ENCODE peak calls at places on chromosomes 13 and 19, in ten cellular contexts. J is CD4-positive, CD25-positive, alpha-beta regulatory T cell; H is activated T-cell treated with anti-CD3 and anti-CD28 coated beads, Interleukin-2, amount 50 U/mL, for 72 hours; Y is gastroesophageal sphincter; M is pancreas; W is activated CD8-positive, alpha-beta memory T cell treated with anti-CD3 and anti-CD28 coated beads, Interleukin-2, amount 10 ng/mL, durations not matched to agents 7 days and 5 days; Z is right cardiac atrium; Q is activated naive CD8-positive, alpha-beta T cell treated with anti-CD3 and anti-CD28 coated beads, Interleukin-2, amount 10 ng/mL, durations not matched to agents 7 days and 5 days; C is left cardiac atrium; R is RWPE2. E is an unnamed sample.

GRCh38 chr19:44598880-44599279 is 14.5 kb upstream of the IGSF23 start:
- ATAC-seq in Z (no peak), Q (no peak), M (peak; percentile 85), Y (no peak), H (no peak), W (no peak), R (no peak), J (no peak), C (no peak), E (no peak)

GRCh38 chr13:104592127-104592526 is 1525.9 kb upstream of the SLC10A2 start:
- ATAC-seq in Z (no peak), J (no peak), Q (no peak), H (no peak), W (no peak), Y (no peak), C (no peak), M (peak; percentile 34), R (peak; percentile 83), E (peak; percentile 90)

GRCh38 chr19:55042344-55042678 is 4.2 kb upstream of the GP6 start:
- ATAC-seq in R (no peak), M (no peak), H (peak; percentile 10), J (no peak), Y (no peak), C (no peak), W (peak; percentile 10), Z (no peak), Q (peak; percentile 59), E (no peak)

GRCh38 chr13:35621989-35622388 is 145.5 kb upstream of the MAB21L1 start:
- ATAC-seq in C (no peak), Z (no peak), Q (peak; percentile 88), W (no peak), R (peak; percentile 41), J (no peak), M (no peak), Y (no peak), H (no peak), E (no peak)

GRCh38 chr19:46404039-46404883 is 9.1 kb downstream of the CCDC8 start:
- ATAC-seq in R (peak; percentile 62), J (no peak), H (peak; percentile 28), Y (peak; percentile 50), M (peak; percentile 81), W (no peak), Z (peak; percentile 56), C (peak; percentile 59), Q (peak; percentile 31), E (no peak)

GRCh38 chr19:45528744-45529453 is 21.6 kb downstream of the VASP start:
- ATAC-seq in Y (peak; percentile 14), Z (peak; percentile 45), J (peak; percentile 31), H (no peak), W (peak; percentile 28), Q (peak; percentile 34), C (peak; percentile 65), M (peak; percentile 69), R (peak; percentile 69), E (peak; percentile 6)

GRCh38 chr13:55661505-55661904 is 1479.2 kb upstream of the PRR20A start:
- ATAC-seq in J (no peak), Q (no peak), W (no peak), R (no peak), M (no peak), C (no peak), Y (no peak), H (no peak), Z (no peak), E (no peak)

GRCh38 chr19:14370169-14370998 is 10.9 kb upstream of the ADGRE5 start:
- ATAC-seq in R (no peak), W (peak; percentile 26), M (no peak), Y (no peak), J (peak; percentile 29), C (peak; percentile 23), Z (peak; percentile 45), Q (peak; percentile 25), H (peak; percentile 17), E (no peak)

GRCh38 chr13:112772929-112773328 is 83.1 kb downstream of the ATP11A start:
- ATAC-seq in C (no peak), W (no peak), M (no peak), J (no peak), R (no peak), H (no peak), Q (no peak), Z (no peak), Y (no peak), E (no peak)

GRCh38 chr19:17718467-17718987 is 753 bp upstream of the MAP1S start:
- ATAC-seq in Y (no peak), Z (no peak), Q (no peak), M (no peak), C (no peak), H (peak; percentile 76), W (peak; percentile 6), R (no peak), J (no peak), E (no peak)

GRCh38 chr19:5695649-5696195 is 5.6 kb downstream of the RPL36 start:
- ATAC-seq in Y (no peak), W (no peak), M (no peak), J (no peak), H (no peak), Q (no peak), R (no peak), Z (no peak), C (no peak), E (no peak)

GRCh38 chr13:78398743-78399410 is 204.5 kb downstream of the POU4F1 start:
- ATAC-seq in W (no peak), C (no peak), Z (no peak), R (no peak), Q (no peak), Y (no peak), J (no peak), M (no peak), H (no peak), E (no peak)

GRCh38 chr13:37074703-37075102 is 15.2 kb upstream of the SUPT20H start:
- ATAC-seq in W (no peak), Z (peak; percentile 55), R (peak; percentile 42), Q (no peak), J (no peak), M (peak; percentile 58), C (no peak), H (no peak), Y (no peak), E (peak; percentile 87)

GRCh38 chr13:82938644-82939043 is 943.6 kb downstream of the SLITRK1 start:
- ATAC-seq in H (no peak), Q (no peak), W (no peak), J (no peak), Z (no peak), R (no peak), Y (no peak), M (no peak), C (no peak), E (no peak)

GRCh38 chr19:40690050-40690698 is at the start of gene NUMBL:
- ATAC-seq in Y (no peak), R (peak; percentile 52), J (peak; percentile 29), H (no peak), Q (no peak), W (no peak), M (no peak), C (no peak), Z (no peak), E (peak; percentile 60)

GRCh38 chr13:45878966-45879365 is 27.4 kb upstream of the SIAH3 start:
- ATAC-seq in R (no peak), Z (no peak), J (no peak), H (no peak), W (no peak), M (no peak), Q (no peak), C (no peak), Y (no peak), E (no peak)

GRCh38 chr13:36531746-36532486 is 99.6 kb downstream of the CCNA1 start:
- ATAC-seq in R (no peak), Y (no peak), H (no peak), W (no peak), Q (no peak), J (no peak), M (no peak), C (peak; percentile 47), Z (peak; percentile 56), E (peak; percentile 67)

GRCh38 chr13:75443356-75443958 is 38.5 kb downstream of the TBC1D4 start:
- ATAC-seq in W (no peak), Y (no peak), H (no peak), R (no peak), Z (peak; percentile 32), M (peak; percentile 63), C (no peak), J (no peak), Q (no peak), E (no peak)

GRCh38 chr19:14450168-14450874 is 17.2 kb downstream of the PKN1 start:
- ATAC-seq in Q (peak; percentile 84), J (peak; percentile 59), C (peak; percentile 61), Y (peak; percentile 40), R (peak; percentile 75), M (peak; percentile 43), Z (peak; percentile 76), H (peak; percentile 93), W (peak; percentile 93), E (peak; percentile 95)

GRCh38 chr19:54432144-54432738 is 16.8 kb upstream of the LENG8 start:
- ATAC-seq in M (no peak), W (no peak), C (no peak), H (no peak), R (peak; percentile 71), Z (no peak), Q (no peak), J (no peak), Y (no peak), E (no peak)

GRCh38 chr19:15300533-15301194 is 31.7 kb downstream of the BRD4 start:
- ATAC-seq in M (no peak), J (no peak), Y (no peak), Z (no peak), H (peak; percentile 74), R (peak; percentile 35), W (peak; percentile 40), Q (peak; percentile 20), C (no peak), E (no peak)

GRCh38 chr19:31339405-31339804 is 9.8 kb downstream of the TSHZ3 start:
- ATAC-seq in R (no peak), Y (no peak), Z (peak; percentile 47), H (no peak), C (peak; percentile 49), W (no peak), Q (no peak), J (no peak), M (no peak), E (peak; percentile 76)

GRCh38 chr19:7986321-7987083 is 18.9 kb downstream of the ELAVL1 start:
- ATAC-seq in H (no peak), Y (no peak), Z (no peak), C (no peak), M (peak; percentile 46), J (no peak), W (no peak), Q (no peak), R (peak; percentile 37), E (peak; percentile 68)

GRCh38 chr13:27037571-27037970 is 134.0 kb downstream of the USP12 start:
- ATAC-seq in Q (no peak), M (no peak), H (no peak), R (no peak), J (no peak), Y (no peak), W (no peak), C (peak; percentile 8), Z (no peak), E (no peak)

GRCh38 chr19:18408053-18408476 is 10.6 kb upstream of the LRRC25 start:
- ATAC-seq in C (no peak), W (peak; percentile 12), Z (no peak), Y (no peak), M (peak; percentile 75), J (peak; percentile 32), Q (no peak), R (no peak), H (peak; percentile 41), E (peak; percentile 35)

GRCh38 chr13:50842711-50843255 is 709 bp downstream of the DLEU7 start:
- ATAC-seq in R (no peak), C (no peak), W (no peak), H (no peak), Z (no peak), M (no peak), Q (no peak), Y (no peak), J (no peak), E (no peak)

GRCh38 chr19:53809518-53810186 is 14.5 kb downstream of the NLRP12 start:
- ATAC-seq in H (no peak), Y (no peak), W (no peak), J (no peak), R (no peak), M (no peak), Z (peak; percentile 40), Q (no peak), C (peak; percentile 29), E (peak; percentile 51)

GRCh38 chr13:113774177-113775107 is 15.4 kb downstream of the TMEM255B start:
- ATAC-seq in Y (peak; percentile 41), Z (peak; percentile 31), H (no peak), J (no peak), W (no peak), R (peak; percentile 76), Q (no peak), M (no peak), C (peak; percentile 43), E (peak; percentile 65)